ENCODE peak calls at places on chromosome 19, in six cellular contexts. W is pancreas, B is IMR-90, D is Peyer's patch, I is heart left ventricle, E is coronary artery. G is an unnamed sample.

GRCh38 chr19:34365463-34366401 is 736 bp downstream of the GPI start:
- DNase-seq in I (peak; percentile 74), B (peak; percentile 32), W (peak; percentile 50), D (no peak), E (no peak), G (no peak)

GRCh38 chr19:2981898-2982297 is 4.5 kb downstream of the TLE6 start:
- DNase-seq in W (no peak), E (no peak), I (no peak), B (no peak), D (no peak), G (no peak)

GRCh38 chr19:52942371-52943133 is 19.3 kb upstream of the ZNF888 start:
- DNase-seq in W (peak; percentile 93), E (peak; percentile 97), D (peak; percentile 95), B (peak; percentile 75), I (peak; percentile 93), G (peak; percentile 69)

GRCh38 chr19:2569596-2570465 is 93.9 kb downstream of the GADD45B start:
- DNase-seq in W (no peak), E (no peak), B (no peak), D (no peak), I (no peak), G (no peak)

GRCh38 chr19:55497777-55498176 is 9.5 kb downstream of the SSC5D start:
- DNase-seq in B (no peak), E (no peak), W (no peak), I (no peak), D (no peak), G (no peak)

GRCh38 chr19:41928221-41928683 is at the start of gene ERFL:
- DNase-seq in B (no peak), I (no peak), D (no peak), W (no peak), E (no peak), G (no peak)

GRCh38 chr19:56132316-56132822 is 8.7 kb upstream of the ZNF444 start:
- DNase-seq in W (no peak), D (no peak), I (no peak), B (peak; percentile 66), E (no peak), G (no peak)

GRCh38 chr19:19105365-19106060 is 32.8 kb downstream of the TMEM161A start:
- DNase-seq in I (peak; percentile 65), W (no peak), B (no peak), E (peak; percentile 68), D (peak; percentile 43), G (no peak)

GRCh38 chr19:41898235-41898634 is 15.3 kb downstream of the ARHGEF1 start:
- DNase-seq in B (no peak), W (no peak), E (no peak), I (no peak), D (no peak), G (no peak)

GRCh38 chr19:1410789-1411188 is 3.4 kb downstream of the DAZAP1 start:
- DNase-seq in W (no peak), D (no peak), E (no peak), B (no peak), I (no peak), G (no peak)
- H3K27ac ChIP-seq in W (no peak overlapping the region), D (peak overlapping the region; percentile 57), E (peak overlapping the region; percentile 45), B (no peak overlapping the region), I (peak overlapping the region; percentile 61), G (peak overlapping the region; percentile 93)

GRCh38 chr19:40762754-40763153 is 11.8 kb downstream of the SNRPA start:
- DNase-seq in W (no peak), I (no peak), E (no peak), B (no peak), D (no peak), G (no peak)
- H3K27ac ChIP-seq in W (no peak overlapping the region), I (no peak overlapping the region), E (no peak overlapping the region), B (no peak overlapping the region), D (no peak overlapping the region), G (no peak overlapping the region)

DNA sequence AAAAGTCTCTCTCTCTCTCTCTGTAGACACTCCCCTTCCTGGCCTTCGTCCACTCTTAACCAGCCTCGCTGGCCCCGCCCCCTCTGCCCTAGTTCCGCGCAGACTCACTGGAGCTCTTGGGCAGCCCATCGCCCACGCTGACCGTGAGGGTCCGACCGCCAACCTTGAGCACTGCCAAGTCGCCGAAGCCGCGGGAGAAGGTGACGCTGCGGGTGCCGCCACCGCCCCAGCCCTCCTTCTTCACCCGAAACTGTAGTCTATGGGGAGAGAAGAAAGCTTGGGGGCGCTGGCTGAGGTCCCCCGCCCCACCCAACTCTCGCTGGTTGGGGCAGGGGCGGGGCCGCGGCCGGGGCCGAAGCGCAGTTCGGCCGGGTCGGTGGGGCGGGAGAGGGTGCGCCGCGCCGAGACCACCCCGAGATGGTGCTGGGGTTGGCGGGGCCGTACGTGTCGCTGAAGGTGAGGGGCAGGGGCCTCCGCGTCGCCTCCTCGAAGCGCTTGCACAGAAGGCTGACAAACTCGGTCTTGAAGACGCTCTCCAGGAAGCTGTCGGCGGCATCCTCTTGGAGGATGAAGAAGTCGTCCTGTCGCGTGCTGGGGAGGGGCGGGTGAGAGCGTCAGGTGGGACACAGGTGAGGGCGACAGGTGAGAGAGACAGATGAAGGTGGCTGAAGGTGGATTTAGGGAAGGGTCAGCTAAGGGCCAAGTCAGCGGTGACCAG is 12.5 kb upstream of the ZNF414 start:
- DNase-seq in D (peak; percentile 52), I (peak; percentile 94), B (peak; percentile 88), E (peak; percentile 90), W (peak; percentile 87), G (peak; percentile 46)
- H3K27ac ChIP-seq in D (peak overlapping the region; percentile 93), I (peak overlapping the region; percentile 86), B (peak overlapping the region; percentile 72), E (peak overlapping the region; percentile 70), W (peak overlapping the region; percentile 89), G (peak overlapping the region; percentile 67)

GRCh38 chr19:47700934-47701716 is 12.1 kb upstream of the EHD2 start:
- DNase-seq in B (no peak), E (no peak), D (no peak), I (no peak), W (no peak), G (no peak)
- H3K27ac ChIP-seq in B (no peak overlapping the region), E (no peak overlapping the region), D (no peak overlapping the region), I (no peak overlapping the region), W (no peak overlapping the region), G (no peak overlapping the region)

GRCh38 chr19:13861392-13861713 is 15.6 kb upstream of the NANOS3 start:
- DNase-seq in B (no peak), E (no peak), I (peak; percentile 47), W (no peak), D (no peak), G (no peak)
- H3K27ac ChIP-seq in B (peak overlapping the region; percentile 95), E (peak overlapping the region; percentile 84), I (peak overlapping the region; percentile 97), W (peak overlapping the region; percentile 59), D (peak overlapping the region; percentile 84), G (peak overlapping the region; percentile 73)

GRCh38 chr19:13050274-13050673 is 52.4 kb downstream of the LYL1 start:
- DNase-seq in E (no peak), D (no peak), W (no peak), I (no peak), B (no peak), G (no peak)
- H3K27ac ChIP-seq in E (no peak overlapping the region), D (no peak overlapping the region), W (no peak overlapping the region), I (no peak overlapping the region), B (no peak overlapping the region), G (peak overlapping the region; percentile 44)

GRCh38 chr19:21028969-21029268 is 8.5 kb downstream of the ZNF430 start:
- DNase-seq in B (no peak), D (no peak), E (no peak), W (no peak), I (no peak), G (no peak)

GRCh38 chr19:21022996-21023395 is 2.5 kb downstream of the ZNF430 start:
- DNase-seq in W (no peak), D (no peak), B (peak; percentile 66), E (no peak), I (no peak), G (no peak)

GRCh38 chr19:21020298-21021227 is at the start of gene ZNF430:
- DNase-seq in E (peak; percentile 94), D (peak; percentile 99), W (peak; percentile 89), I (peak; percentile 96), B (peak; percentile 90), G (peak; percentile 76)

DNA sequence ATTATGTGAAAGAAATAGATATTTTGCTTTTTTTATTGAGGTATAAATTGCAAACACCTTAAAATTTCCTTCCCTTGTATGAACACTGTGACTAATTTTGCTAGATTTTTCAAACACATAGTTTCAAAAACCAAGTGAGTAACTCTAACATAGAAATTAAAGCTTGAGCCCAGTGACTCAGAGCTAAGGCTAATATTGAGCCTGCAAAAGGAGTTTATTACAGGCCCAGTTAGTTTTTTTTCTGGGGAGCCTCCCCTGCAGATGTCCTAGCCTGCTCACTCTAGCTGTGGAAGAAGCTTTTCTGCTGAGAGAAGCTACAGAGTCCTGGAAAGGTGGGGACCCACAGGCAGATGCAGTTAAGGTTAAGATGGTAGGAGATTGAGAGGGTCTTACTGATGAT is 3.4 kb downstream of the ZNF430 start:
- DNase-seq in D (no peak), I (no peak), B (peak; percentile 65), W (no peak), E (no peak), G (no peak)
- H3K27ac ChIP-seq in D (no peak overlapping the region), I (no peak overlapping the region), B (no peak overlapping the region), W (no peak overlapping the region), E (no peak overlapping the region), G (no peak overlapping the region)

DNA sequence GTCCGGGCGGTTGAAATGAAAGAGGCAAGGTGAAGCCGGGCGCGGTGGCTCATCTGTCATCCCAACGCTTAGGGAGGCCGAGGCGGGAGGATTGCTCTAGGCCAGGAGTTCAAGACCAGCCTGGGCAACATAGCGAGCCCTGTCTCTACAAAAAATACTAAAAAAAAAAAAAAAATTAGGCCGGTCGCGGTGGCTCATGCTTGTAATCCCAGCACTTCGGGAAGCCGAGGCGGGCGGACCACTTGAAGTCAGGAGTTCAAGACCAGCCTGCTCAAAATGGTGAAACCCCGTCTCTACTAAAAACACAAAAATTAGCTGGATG is 256 bp upstream of the GARIN5A start:
- DNase-seq in D (no peak), E (no peak), W (no peak), I (no peak), B (no peak), G (no peak)
- H3K27ac ChIP-seq in D (peak overlapping the region; percentile 95), E (peak overlapping the region; percentile 56), W (peak overlapping the region; percentile 58), I (peak overlapping the region; percentile 71), B (no peak overlapping the region), G (peak overlapping the region; percentile 91)

GRCh38 chr19:16016226-16017137 is 59.8 kb upstream of the TPM4 start:
- DNase-seq in D (no peak), W (no peak), E (no peak), B (no peak), I (no peak), G (no peak)
- H3K27ac ChIP-seq in D (no peak overlapping the region), W (no peak overlapping the region), E (no peak overlapping the region), B (no peak overlapping the region), I (no peak overlapping the region), G (no peak overlapping the region)

GRCh38 chr19:4044927-4045557 is 21.7 kb downstream of the ZBTB7A start:
- DNase-seq in D (no peak), I (no peak), W (no peak), E (no peak), B (no peak), G (no peak)

GRCh38 chr19:4045597-4046361 is 20.9 kb downstream of the ZBTB7A start:
- DNase-seq in E (no peak), I (no peak), D (no peak), W (no peak), B (no peak), G (no peak)

GRCh38 chr19:4043966-4044365 is 22.7 kb downstream of the ZBTB7A start:
- DNase-seq in B (no peak), I (no peak), D (no peak), E (no peak), W (no peak), G (no peak)

GRCh38 chr19:4046946-4047683 is 19.6 kb downstream of the ZBTB7A start:
- DNase-seq in E (no peak), W (no peak), I (no peak), B (no peak), D (no peak), G (no peak)

GRCh38 chr19:4046362-4046691 is 20.4 kb downstream of the ZBTB7A start:
- DNase-seq in B (no peak), W (no peak), E (no peak), I (no peak), D (no peak), G (no peak)
- H3K27ac ChIP-seq in B (no peak overlapping the region), W (no peak overlapping the region), E (no peak overlapping the region), I (no peak overlapping the region), D (no peak overlapping the region), G (no peak overlapping the region)